ENCODE peak calls at places on chromosomes 3 and 15, in four cellular contexts. L, G, S and Z are unnamed samples.

GRCh38 chr3:65888980-65889706 is 149.6 kb downstream of the MAGI1 start:
- DNase-seq in L (peak), G (no peak), S (no peak), Z (no peak)

GRCh38 chr3:130073582-130073981 is 8.0 kb upstream of the ALG1L2 start:
- DNase-seq in L (no peak), G (no peak), S (no peak), Z (no peak)

GRCh38 chr3:22401499-22401898 is 650.5 kb upstream of the ZNF385D start:
- DNase-seq in L (no peak), G (no peak), S (no peak), Z (no peak)

GRCh38 chr3:171358171-171358890 is 101.9 kb downstream of the TNIK start:
- DNase-seq in L (no peak), G (no peak), S (no peak), Z (no peak)

GRCh38 chr3:179182892-179183291 is 34.7 kb downstream of the PIK3CA start:
- DNase-seq in L (no peak), G (no peak), S (no peak), Z (no peak)

GRCh38 chr15:99474981-99475753 is 90.6 kb upstream of the MEF2A start:
- DNase-seq in L (no peak), G (no peak), S (no peak), Z (no peak)

GRCh38 chr3:106829206-106829605 is 548.0 kb upstream of the CCDC54 start:
- DNase-seq in L (no peak), G (no peak), S (no peak), Z (no peak)

GRCh38 chr15:99502182-99502581 is 63.6 kb upstream of the MEF2A start:
- DNase-seq in L (no peak), G (no peak), S (no peak), Z (no peak)

GRCh38 chr3:186996356-186996755 is 66.0 kb downstream of the ST6GAL1 start:
- DNase-seq in L (no peak), G (no peak), S (no peak), Z (no peak)

GRCh38 chr3:153052096-153052460 is 109.9 kb upstream of the RAP2B start:
- DNase-seq in L (peak), G (no peak), S (no peak), Z (no peak)

GRCh38 chr3:42254566-42254965 is 11.4 kb downstream of the CCK start:
- DNase-seq in L (no peak), G (no peak), S (no peak), Z (no peak)

GRCh38 chr3:197458179-197458707 is 97.5 kb downstream of the BDH1 start:
- DNase-seq in L (no peak), G (no peak), S (peak), Z (no peak)

GRCh38 chr15:67762610-67763368 is 62.5 kb upstream of the SKOR1 start:
- DNase-seq in L (no peak), G (no peak), S (no peak), Z (no peak)

GRCh38 chr15:90184119-90184785 is 16.9 kb upstream of the SEMA4B start:
- DNase-seq in L (peak), G (peak), S (no peak), Z (peak)

GRCh38 chr3:188690932-188691331 is 480.8 kb upstream of the TPRG1 start:
- DNase-seq in L (no peak), G (no peak), S (no peak), Z (no peak)

GRCh38 chr3:151946606-151947005 is 73.2 kb downstream of the SUCNR1 start:
- DNase-seq in L (no peak), G (no peak), S (no peak), Z (no peak)

GRCh38 chr15:39429898-39430357 is 151.0 kb upstream of the THBS1 start:
- DNase-seq in L (no peak), G (no peak), S (no peak), Z (no peak)

GRCh38 chr3:127206154-127206553 is 13.2 kb downstream of the PRR23E start:
- DNase-seq in L (no peak), G (no peak), S (no peak), Z (no peak)

GRCh38 chr3:46468758-46469600 is 4.3 kb upstream of the LTF start:
- DNase-seq in L (no peak), G (no peak), S (no peak), Z (no peak)

GRCh38 chr3:78844307-78844706 is 923.5 kb downstream of the ROBO1 start:
- DNase-seq in L (no peak), G (no peak), S (no peak), Z (no peak)

GRCh38 chr15:65249641-65250040 is 37.0 kb downstream of the PARP16 start:
- DNase-seq in L (no peak), G (no peak), S (no peak), Z (no peak)

GRCh38 chr15:42059661-42060476 is 34.5 kb downstream of the PLA2G4D start:
- DNase-seq in L (no peak), G (no peak), S (peak), Z (no peak)

GRCh38 chr3:19901918-19902317 is 32.1 kb downstream of the EFHB start:
- DNase-seq in L (no peak), G (no peak), S (no peak), Z (no peak)

GRCh38 chr3:16176391-16177030 is 2.0 kb downstream of the GALNT15 start:
- DNase-seq in L (no peak), G (no peak), S (no peak), Z (no peak)

GRCh38 chr3:25493786-25494185 is 65.7 kb downstream of the RARB start:
- DNase-seq in L (no peak), G (no peak), S (no peak), Z (no peak)

GRCh38 chr15:50353999-50354837 is 780 bp downstream of the GABPB1 start:
- DNase-seq in L (peak), G (peak), S (peak), Z (peak)

GRCh38 chr15:50355980-50356379 is 982 bp upstream of the GABPB1 start:
- DNase-seq in L (no peak), G (no peak), S (no peak), Z (no peak)

GRCh38 chr15:50354838-50355611 is at the start of gene GABPB1:
- DNase-seq in L (peak), G (peak), S (peak), Z (peak)

GRCh38 chr15:50355612-50355905 is 561 bp upstream of the GABPB1 start:
- DNase-seq in L (no peak), G (no peak), S (no peak), Z (no peak)

DNA sequence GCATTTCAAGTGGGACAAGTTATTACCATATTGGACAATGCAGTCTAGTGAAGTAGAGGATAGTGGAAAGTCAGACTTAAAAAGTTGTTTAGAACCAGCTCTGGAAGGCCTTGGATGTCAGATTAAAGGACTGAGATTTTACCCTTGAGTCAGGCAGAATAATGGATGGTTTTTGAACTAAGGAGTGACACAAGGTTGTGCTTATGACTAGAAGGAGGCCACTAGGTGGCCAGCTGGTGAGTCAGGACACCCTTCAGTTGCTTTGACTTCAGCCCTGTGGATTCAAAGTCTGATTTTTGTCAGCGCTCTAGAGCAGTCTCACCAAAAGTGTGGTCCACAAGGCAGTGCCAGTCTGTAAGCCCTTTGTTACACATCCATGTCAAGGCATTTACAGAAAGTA is 3.8 kb upstream of the GABPB1 start:
- DNase-seq in L (peak), G (no peak), S (peak), Z (no peak)
- TF ChIP-seq CTCF in L (peak), G (no peak), S (peak), Z (no peak)

GRCh38 chr3:73719413-73719831 is 94.7 kb upstream of the PDZRN3 start:
- DNase-seq in L (no peak), G (no peak), S (no peak), Z (no peak)
- H3K27ac ChIP-seq in L (no peak), G (peak), S (no peak), Z (no peak)

GRCh38 chr3:40782086-40782721 is 257.4 kb downstream of the ZNF621 start:
- DNase-seq in L (no peak), G (no peak), S (no peak), Z (no peak)
- TF ChIP-seq CTCF in L (peak), G (no peak), S (no peak), Z (no peak)

DNA sequence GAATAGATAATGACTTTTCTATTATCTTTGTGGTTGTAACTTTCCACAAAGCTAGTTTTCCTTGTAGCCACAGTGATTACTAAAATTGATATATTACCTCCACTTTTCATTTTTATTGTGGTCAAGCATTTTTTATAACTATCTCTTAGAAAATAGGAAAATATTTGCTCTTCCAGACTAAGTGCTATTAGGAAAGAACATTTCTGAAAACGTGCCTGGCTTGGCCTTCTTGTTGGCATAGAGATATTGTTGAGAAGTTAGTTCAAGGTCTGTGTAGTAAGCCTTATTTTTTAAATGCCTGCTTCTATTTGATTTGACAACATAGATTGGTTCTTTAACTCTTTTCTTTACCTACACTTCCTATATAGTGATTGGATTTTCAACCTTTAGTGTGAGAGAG is 101.7 kb downstream of the IL1RAP start:
- DNase-seq in L (no peak), G (no peak), S (no peak), Z (no peak)
- H3K27ac ChIP-seq in L (no peak), G (no peak), S (no peak), Z (no peak)